ENCODE peak calls at places on chromosomes 5 and 9, in five cellular contexts. I, J, T, E and Y are unnamed samples.

GRCh38 chr5:158074992-158075769 is 216.2 kb upstream of the CLINT1 start:
- DNase-seq in I (peak), J (peak), T (peak), E (peak), Y (peak)

GRCh38 chr5:146947181-146947941 is 68.8 kb upstream of the PPP2R2B start:
- DNase-seq in I (no peak), J (no peak), T (peak), E (no peak), Y (no peak)

GRCh38 chr9:115198018-115198417 is 80.1 kb upstream of the TNC start:
- DNase-seq in I (no peak), J (peak), T (no peak), E (no peak), Y (no peak)

GRCh38 chr5:92637247-92637646 is 943.8 kb downstream of the NR2F1-AS1 start:
- DNase-seq in I (no peak), J (no peak), T (no peak), E (no peak), Y (no peak)

GRCh38 chr9:16069671-16070586 is 517.1 kb downstream of the CCDC171 start:
- DNase-seq in I (no peak), J (no peak), T (no peak), E (no peak), Y (no peak)

GRCh38 chr5:57319633-57320032 is 145.8 kb downstream of the GPBP1 start:
- DNase-seq in I (no peak), J (no peak), T (no peak), E (no peak), Y (no peak)

GRCh38 chr9:123062306-123063171 is 29.1 kb downstream of the GPR21 start:
- DNase-seq in I (no peak), J (no peak), T (no peak), E (no peak), Y (no peak)

GRCh38 chr5:337565-338130 is 16.1 kb downstream of the AHRR start:
- DNase-seq in I (no peak), J (no peak), T (no peak), E (no peak), Y (no peak)

GRCh38 chr5:15621094-15621493 is 121.1 kb downstream of the FBXL7 start:
- DNase-seq in I (no peak), J (no peak), T (no peak), E (no peak), Y (no peak)

GRCh38 chr5:135883441-135883840 is 12.2 kb downstream of the IL9 start:
- DNase-seq in I (no peak), J (no peak), T (no peak), E (no peak), Y (no peak)

GRCh38 chr9:105452185-105452584 is 4.4 kb downstream of the FSD1L start:
- DNase-seq in I (no peak), J (no peak), T (no peak), E (no peak), Y (no peak)

GRCh38 chr5:172946146-172946545 is 13.1 kb upstream of the RPL26L1 start:
- DNase-seq in I (no peak), J (no peak), T (no peak), E (no peak), Y (no peak)

GRCh38 chr5:179170606-179171005 is 110.4 kb downstream of the ZNF354C start:
- DNase-seq in I (no peak), J (no peak), T (no peak), E (no peak), Y (no peak)